ENCODE peak calls at places on chromosomes 13 and 19, in nine cellular contexts. Y is CD4-positive, alpha-beta T cell; F is MM.1S; I is bronchial epithelial cell; X is uterus; L is esophagus squamous epithelium; A is fibroblast of pulmonary artery; S is nephron progenitor cell; P is neural progenitor cell. U is an unnamed sample.

GRCh38 chr19:28956971-28957370 is 256.0 kb downstream of the UQCRFS1 start:
- DNase-seq in L (no peak), X (no peak), S (no peak), F (no peak), I (no peak), Y (no peak), P (no peak), A (no peak), U (no peak)

GRCh38 chr13:18949489-18949761 is 232.2 kb downstream of the TUBA3C start:
- DNase-seq in I (no peak), A (no peak), F (no peak), Y (no peak), P (no peak), X (no peak), L (no peak), S (no peak), U (no peak)

GRCh38 chr13:102395174-102395573 is 6.7 kb downstream of the FGF14 start:
- DNase-seq in F (no peak), S (no peak), Y (no peak), L (no peak), A (no peak), I (no peak), X (no peak), P (no peak), U (no peak)

GRCh38 chr13:104705031-104705750 is 1639.0 kb upstream of the SLC10A2 start:
- DNase-seq in A (no peak), I (no peak), X (no peak), S (no peak), Y (no peak), P (no peak), L (no peak), F (no peak), U (no peak)

GRCh38 chr19:16370671-16371391 is 46.2 kb downstream of the KLF2 start:
- DNase-seq in S (no peak), L (no peak), I (no peak), P (no peak), X (no peak), A (no peak), Y (no peak), F (no peak), U (no peak)

GRCh38 chr13:113064534-113065405 is 40.8 kb upstream of the F7 start:
- DNase-seq in F (no peak), S (no peak), L (no peak), P (no peak), I (peak), X (no peak), A (peak), Y (no peak), U (no peak)

GRCh38 chr13:60944016-60944415 is 471.6 kb downstream of the PCDH20 start:
- DNase-seq in F (no peak), A (no peak), L (no peak), Y (no peak), I (peak), X (no peak), P (no peak), S (no peak), U (no peak)

GRCh38 chr13:98975822-98976261 is 2.0 kb downstream of the DOCK9 start:
- DNase-seq in P (peak), A (peak), Y (no peak), I (no peak), L (no peak), S (no peak), F (no peak), X (no peak), U (no peak)

GRCh38 chr13:112846411-112847115 is 122.5 kb upstream of the MCF2L start:
- DNase-seq in F (no peak), X (no peak), S (no peak), L (no peak), I (no peak), P (no peak), A (no peak), Y (no peak), U (no peak)

GRCh38 chr13:106568225-106569003 is 477 bp upstream of the ARGLU1 start:
- DNase-seq in I (no peak), X (no peak), P (no peak), F (no peak), L (no peak), S (no peak), Y (no peak), A (no peak), U (no peak)

GRCh38 chr13:46134961-46135522 is 30.2 kb upstream of the CPB2 start:
- DNase-seq in P (peak), L (no peak), F (no peak), I (peak), X (no peak), Y (no peak), S (peak), A (no peak), U (no peak)

GRCh38 chr13:110882972-110883371 is 31.9 kb downstream of the ANKRD10 start:
- DNase-seq in Y (no peak), X (no peak), L (no peak), I (no peak), F (no peak), S (no peak), P (no peak), A (no peak), U (no peak)

GRCh38 chr13:99614465-99614885 is 113.2 kb downstream of the TM9SF2 start:
- DNase-seq in I (peak), A (peak), Y (peak), P (no peak), L (no peak), F (peak), S (no peak), X (no peak), U (no peak)

GRCh38 chr13:25928941-25929505 is 122.8 kb downstream of the SHISA2 start:
- DNase-seq in Y (no peak), X (no peak), L (no peak), A (no peak), S (no peak), I (no peak), F (no peak), P (no peak), U (no peak)

GRCh38 chr13:27257233-27257568 is 5.8 kb downstream of the RPL21 start:
- DNase-seq in P (no peak), X (no peak), S (no peak), F (no peak), L (no peak), I (no peak), A (no peak), Y (no peak), U (no peak)

GRCh38 chr13:111372651-111373425 is 52.4 kb downstream of the TEX29 start:
- DNase-seq in I (no peak), L (no peak), A (no peak), F (peak), Y (no peak), P (no peak), S (no peak), X (no peak), U (no peak)

GRCh38 chr19:38277969-38278680 is 13.8 kb downstream of the SPINT2 start:
- DNase-seq in I (no peak), A (peak), X (peak), S (no peak), F (no peak), P (no peak), L (no peak), Y (no peak), U (peak)

GRCh38 chr13:30421093-30422055 is 919 bp upstream of the UBE2L5 start:
- DNase-seq in A (peak), X (peak), P (peak), I (peak), L (peak), F (peak), Y (peak), S (peak), U (peak)

GRCh38 chr13:26590379-26590778 is 32.9 kb downstream of the WASF3 start:
- DNase-seq in F (no peak), S (no peak), X (no peak), P (no peak), A (no peak), L (no peak), Y (no peak), I (no peak), U (no peak)

GRCh38 chr13:43411741-43412140 is 375.0 kb downstream of the ENOX1 start:
- DNase-seq in L (no peak), F (no peak), P (no peak), X (peak), S (no peak), I (no peak), Y (no peak), A (no peak), U (no peak)

GRCh38 chr19:18204394-18205179 is 745 bp upstream of the RAB3A start:
- DNase-seq in I (no peak), S (peak), F (no peak), P (peak), A (no peak), L (no peak), X (peak), Y (no peak), U (no peak)

GRCh38 chr13:49218493-49219051 is 1.6 kb upstream of the MLNR start:
- DNase-seq in Y (no peak), S (peak), I (no peak), P (peak), F (no peak), X (no peak), A (no peak), L (no peak), U (no peak)

GRCh38 chr13:48232420-48233096 is 448 bp upstream of the ITM2B start:
- DNase-seq in A (no peak), X (peak), P (peak), Y (no peak), F (no peak), L (no peak), S (no peak), I (peak), U (no peak)

GRCh38 chr13:59793107-59793506 is 370.6 kb downstream of the DIAPH3 start:
- DNase-seq in S (no peak), A (no peak), Y (no peak), I (no peak), F (no peak), P (no peak), X (no peak), L (no peak), U (no peak)

GRCh38 chr19:42115219-42115618 is 17.0 kb downstream of the POU2F2 start:
- DNase-seq in Y (no peak), A (peak), X (no peak), S (no peak), P (no peak), L (no peak), F (no peak), I (no peak), U (no peak)

GRCh38 chr19:3699071-3699740 is 1.1 kb downstream of the PIP5K1C start:
- DNase-seq in Y (no peak), A (peak), S (peak), I (peak), F (peak), X (peak), L (no peak), P (peak), U (peak)
- TF ChIP-seq CTCF in Y (no peak), A (no peak), S (no peak), I (no peak), F (no peak), X (no peak), L (no peak), P (no peak), U (no peak)

GRCh38 chr19:50710094-50710493 is 9.5 kb downstream of the SHANK1 start:
- DNase-seq in A (no peak), F (no peak), L (no peak), P (no peak), I (no peak), Y (no peak), S (no peak), X (no peak), U (no peak)
- TF ChIP-seq CTCF in A (peak), F (no peak), L (no peak), P (no peak), I (no peak), Y (no peak), S (no peak), X (no peak), U (no peak)

GRCh38 chr13:50805805-50806204 is 37.7 kb downstream of the DLEU7 start:
- DNase-seq in Y (no peak), S (no peak), P (peak), X (no peak), I (peak), L (no peak), F (no peak), A (peak), U (no peak)
- TF ChIP-seq CTCF in Y (no peak), S (no peak), P (peak), X (no peak), I (no peak), L (no peak), F (no peak), A (no peak), U (no peak)

GRCh38 chr19:33208904-33209843 is 15.0 kb downstream of the LRP3 start:
- DNase-seq in Y (no peak), P (no peak), I (no peak), A (no peak), X (no peak), S (no peak), L (no peak), F (no peak), U (no peak)
- TF ChIP-seq CTCF in Y (no peak), P (no peak), I (no peak), A (no peak), X (no peak), S (no peak), L (no peak), F (no peak), U (no peak)

GRCh38 chr19:11405846-11406643 is 13.1 kb downstream of the RGL3 start:
- DNase-seq in L (no peak), Y (no peak), F (no peak), X (no peak), A (peak), P (peak), I (no peak), S (peak), U (no peak)
- TF ChIP-seq CTCF in L (peak), Y (no peak), F (no peak), X (peak), A (peak), P (peak), I (no peak), S (no peak), U (no peak)

GRCh38 chr13:33022986-33023385 is 6.8 kb downstream of the KL start:
- DNase-seq in X (no peak), L (no peak), Y (no peak), I (no peak), S (no peak), A (no peak), F (no peak), P (no peak), U (no peak)

GRCh38 chr13:33031277-33031676 is 15.1 kb downstream of the KL start:
- DNase-seq in P (no peak), S (no peak), X (no peak), F (no peak), I (no peak), A (no peak), L (no peak), Y (no peak), U (no peak)

GRCh38 chr13:33026489-33027152 is 10.4 kb downstream of the KL start:
- DNase-seq in I (no peak), F (no peak), S (no peak), P (no peak), L (no peak), X (no peak), A (no peak), Y (no peak), U (no peak)

GRCh38 chr13:33025220-33025744 is 9.1 kb downstream of the KL start:
- DNase-seq in I (no peak), A (no peak), P (no peak), S (no peak), X (no peak), Y (no peak), F (no peak), L (no peak), U (no peak)
- TF ChIP-seq CTCF in I (no peak), A (no peak), P (no peak), S (no peak), X (no peak), Y (no peak), F (no peak), L (no peak), U (no peak)

GRCh38 chr13:66265446-66265845 is 964.7 kb downstream of the PCDH9 start:
- DNase-seq in I (no peak), L (no peak), S (no peak), P (no peak), Y (no peak), X (no peak), F (no peak), A (no peak), U (no peak)
- TF ChIP-seq CTCF in I (no peak), L (no peak), S (no peak), P (no peak), Y (no peak), X (no peak), F (no peak), A (no peak), U (no peak)

U was measured in coronary artery.